ENCODE peak calls at places on chromosomes 4 and X, in four cellular contexts. One of them, this sample, is unnamed.

GRCh38 chr4:158903079-158903456 is 134.2 kb downstream of the FNIP2 start:
- DNase-seq in effector memory CD4-positive, alpha-beta T cell: no peak
- DNase-seq in stimulated activated CD4-positive, alpha-beta T cell treated with anti-CD3 and anti-CD28 coated beads, Interleukin-1b, Interleukin-23, amount 100 ng/mL, for 24 hours: no peak
- DNase-seq in OCI-LY7: no peak
- DNase-seq in this sample: no peak

GRCh38 chr4:3037957-3038451 is 36.3 kb downstream of the HTT-AS start:
- DNase-seq in effector memory CD4-positive, alpha-beta T cell: no peak
- DNase-seq in stimulated activated CD4-positive, alpha-beta T cell treated with anti-CD3 and anti-CD28 coated beads, Interleukin-1b, Interleukin-23, amount 100 ng/mL, for 24 hours: no peak
- DNase-seq in OCI-LY7: no peak
- DNase-seq in this sample: peak

GRCh38 chrX:17464196-17464595 is 89.2 kb downstream of the NHS start:
- DNase-seq in effector memory CD4-positive, alpha-beta T cell: no peak
- DNase-seq in stimulated activated CD4-positive, alpha-beta T cell treated with anti-CD3 and anti-CD28 coated beads, Interleukin-1b, Interleukin-23, amount 100 ng/mL, for 24 hours: no peak
- DNase-seq in OCI-LY7: no peak
- DNase-seq in this sample: peak

GRCh38 chr4:72857787-72858186 is 211.7 kb downstream of the COX18 start:
- DNase-seq in effector memory CD4-positive, alpha-beta T cell: no peak
- DNase-seq in stimulated activated CD4-positive, alpha-beta T cell treated with anti-CD3 and anti-CD28 coated beads, Interleukin-1b, Interleukin-23, amount 100 ng/mL, for 24 hours: no peak
- DNase-seq in OCI-LY7: no peak
- DNase-seq in this sample: no peak

GRCh38 chrX:53241558-53241957 is 16.6 kb upstream of the KDM5C start:
- DNase-seq in effector memory CD4-positive, alpha-beta T cell: no peak
- DNase-seq in stimulated activated CD4-positive, alpha-beta T cell treated with anti-CD3 and anti-CD28 coated beads, Interleukin-1b, Interleukin-23, amount 100 ng/mL, for 24 hours: no peak
- DNase-seq in OCI-LY7: no peak
- DNase-seq in this sample: no peak

GRCh38 chrX:102517331-102517730 is 792 bp upstream of the TMSB15A start:
- DNase-seq in effector memory CD4-positive, alpha-beta T cell: no peak
- DNase-seq in stimulated activated CD4-positive, alpha-beta T cell treated with anti-CD3 and anti-CD28 coated beads, Interleukin-1b, Interleukin-23, amount 100 ng/mL, for 24 hours: no peak
- DNase-seq in OCI-LY7: no peak
- DNase-seq in this sample: no peak

GRCh38 chrX:72540318-72540717 is 32.3 kb downstream of the HDAC8 start:
- DNase-seq in effector memory CD4-positive, alpha-beta T cell: no peak
- DNase-seq in stimulated activated CD4-positive, alpha-beta T cell treated with anti-CD3 and anti-CD28 coated beads, Interleukin-1b, Interleukin-23, amount 100 ng/mL, for 24 hours: no peak
- DNase-seq in OCI-LY7: peak
- DNase-seq in this sample: no peak

GRCh38 chr4:113436360-113436759 is 325.2 kb downstream of the CAMK2D start:
- DNase-seq in effector memory CD4-positive, alpha-beta T cell: no peak
- DNase-seq in stimulated activated CD4-positive, alpha-beta T cell treated with anti-CD3 and anti-CD28 coated beads, Interleukin-1b, Interleukin-23, amount 100 ng/mL, for 24 hours: no peak
- DNase-seq in OCI-LY7: peak
- DNase-seq in this sample: no peak

GRCh38 chrX:134685662-134686061 is 27.4 kb upstream of the PLAC1 start:
- DNase-seq in effector memory CD4-positive, alpha-beta T cell: no peak
- DNase-seq in stimulated activated CD4-positive, alpha-beta T cell treated with anti-CD3 and anti-CD28 coated beads, Interleukin-1b, Interleukin-23, amount 100 ng/mL, for 24 hours: no peak
- DNase-seq in OCI-LY7: no peak
- DNase-seq in this sample: no peak